ENCODE peak calls at places on chromosomes 3 and 15, in seven cellular contexts. L, F, N, T, M, X and B are unnamed samples.

GRCh38 chr3:166788936-166789335 is 591.2 kb downstream of the ZBBX start:
- DNase-seq in F (no peak), M (no peak), X (no peak), L (no peak), T (no peak), N (no peak), B (no peak)

GRCh38 chr3:60742606-60743145 is 508.6 kb downstream of the FHIT start:
- DNase-seq in L (no peak), M (peak), X (peak), N (no peak), T (no peak), F (peak), B (no peak)

GRCh38 chr15:39553947-39554731 is 26.7 kb upstream of the THBS1 start:
- DNase-seq in L (peak), T (no peak), X (no peak), N (peak), M (no peak), F (no peak), B (no peak)

GRCh38 chr15:96181873-96182301 is 148.6 kb upstream of the NR2F2 start:
- DNase-seq in L (no peak), T (peak), M (peak), X (peak), N (peak), F (no peak), B (no peak)

GRCh38 chr3:113354307-113354706 is 87.0 kb downstream of the CFAP44 start:
- DNase-seq in T (no peak), X (no peak), L (no peak), N (no peak), F (no peak), M (no peak), B (no peak)

GRCh38 chr3:3196148-3196861 is 16.8 kb upstream of the CRBN start:
- DNase-seq in M (no peak), T (no peak), L (peak), N (no peak), X (no peak), F (peak), B (no peak)

GRCh38 chr3:11820540-11821041 is 26.1 kb downstream of the TAMM41 start:
- DNase-seq in M (peak), X (no peak), N (no peak), L (peak), T (no peak), F (no peak), B (no peak)

GRCh38 chr3:172717493-172718088 is 6.7 kb upstream of the NCEH1 start:
- DNase-seq in X (no peak), F (peak), L (peak), N (no peak), T (no peak), M (no peak), B (no peak)

DNA sequence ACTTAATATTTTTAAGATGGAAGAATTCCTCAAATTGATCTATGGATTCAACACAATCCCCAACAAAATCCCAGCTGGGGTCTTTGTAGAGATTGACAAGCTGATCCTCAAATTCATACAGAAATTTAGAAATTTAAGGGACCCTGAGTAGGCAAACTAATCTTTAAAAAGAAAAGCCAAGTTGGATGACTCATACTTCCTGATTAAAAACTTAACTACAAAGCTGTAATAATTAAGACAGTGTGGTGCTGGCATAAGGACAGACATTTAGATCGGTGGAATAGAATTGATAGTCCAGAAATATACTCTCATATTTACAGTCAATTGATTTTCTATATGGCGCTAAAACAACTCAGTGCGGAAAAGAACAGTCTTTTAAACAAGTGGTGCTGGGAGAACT is 11.6 kb downstream of the FAM162A start:
- DNase-seq in M (no peak), T (no peak), L (no peak), X (no peak), F (no peak), N (no peak), B (no peak)
- TF ChIP-seq CTCF in M (no peak), T (no peak), L (no peak), X (no peak), F (no peak), N (no peak), B (no peak)

GRCh38 chr15:28915935-28916334 is 30.2 kb downstream of the APBA2 start:
- DNase-seq in T (no peak), F (no peak), M (no peak), X (no peak), L (no peak), N (peak), B (no peak)

GRCh38 chr15:28919201-28919627 is 33.4 kb downstream of the APBA2 start:
- DNase-seq in L (no peak), M (no peak), N (peak), F (peak), T (no peak), X (no peak), B (no peak)

GRCh38 chr15:28919679-28920655 is 34.2 kb downstream of the APBA2 start:
- DNase-seq in N (peak), L (no peak), T (no peak), M (no peak), X (no peak), F (no peak), B (no peak)

GRCh38 chr15:28917791-28918140 is 32.0 kb downstream of the APBA2 start:
- DNase-seq in M (no peak), X (no peak), F (no peak), L (no peak), T (no peak), N (no peak), B (no peak)

GRCh38 chr15:28918141-28918983 is 32.6 kb downstream of the APBA2 start:
- DNase-seq in X (no peak), M (no peak), F (peak), N (peak), L (no peak), T (no peak), B (no peak)
- TF ChIP-seq CTCF in X (no peak), M (no peak), F (peak), N (no peak), L (no peak), T (no peak), B (no peak)

GRCh38 chr3:149892371-149892770 is 78.3 kb downstream of the PFN2 start:
- DNase-seq in F (no peak), T (no peak), M (no peak), X (no peak), N (no peak), L (no peak), B (no peak)

GRCh38 chr3:149883134-149883533 is 70.1 kb downstream of the RNF13 start:
- DNase-seq in T (no peak), L (no peak), M (no peak), N (no peak), F (no peak), X (no peak), B (no peak)

GRCh38 chr3:149881879-149882278 is 68.9 kb downstream of the RNF13 start:
- DNase-seq in M (no peak), T (no peak), F (no peak), X (no peak), L (no peak), N (no peak), B (no peak)

DNA sequence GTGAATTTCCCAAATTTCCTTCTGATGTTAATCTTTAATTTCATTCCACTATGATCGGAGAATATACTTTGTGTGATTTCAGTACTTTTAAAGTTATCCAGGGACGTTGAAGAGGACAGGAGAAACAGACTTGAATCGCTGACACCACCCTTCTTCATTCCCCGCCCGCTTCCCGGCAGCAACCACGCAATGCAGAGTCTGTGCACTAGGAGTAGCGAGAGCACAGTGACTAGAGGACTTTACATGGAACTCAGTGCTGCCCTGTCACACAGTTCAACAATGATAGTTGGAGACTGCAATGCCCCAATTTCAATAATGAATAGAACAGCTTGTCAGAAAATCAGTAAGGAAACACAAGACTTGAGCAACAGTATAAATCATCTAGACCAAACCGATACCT is 73.9 kb downstream of the RNF13 start:
- DNase-seq in L (no peak), N (no peak), T (no peak), M (no peak), X (no peak), F (no peak), B (no peak)
- TF ChIP-seq CTCF in L (no peak), N (no peak), T (no peak), M (no peak), X (no peak), F (no peak), B (no peak)

GRCh38 chr3:38843898-38844297 is 27.9 kb upstream of the SCN10A start:
- DNase-seq in T (peak), L (peak), N (no peak), M (peak), F (no peak), X (no peak), B (no peak)
- TF ChIP-seq CTCF in T (peak), L (peak), N (no peak), M (peak), F (peak), X (peak), B (peak)

GRCh38 chr15:60672400-60672799 is 193.5 kb upstream of the ICE2 start:
- DNase-seq in L (peak), T (no peak), N (no peak), F (no peak), M (no peak), X (no peak), B (no peak)
- TF ChIP-seq CTCF in L (peak), T (no peak), N (no peak), F (no peak), M (no peak), X (no peak), B (peak)

GRCh38 chr3:58880182-58880581 is 169.6 kb downstream of the CFAP20DC start:
- DNase-seq in X (no peak), M (peak), T (no peak), F (no peak), N (no peak), L (no peak), B (no peak)
- TF ChIP-seq CTCF in X (no peak), M (no peak), T (no peak), F (no peak), N (no peak), L (no peak), B (no peak)

GRCh38 chr3:4720316-4721075 is 227.3 kb downstream of the ITPR1 start:
- DNase-seq in T (no peak), X (peak), M (peak), N (peak), L (peak), F (peak), B (no peak)
- TF ChIP-seq CTCF in T (peak), X (peak), M (peak), N (peak), L (peak), F (peak), B (peak)